ENCODE peak calls at places on chromosomes 1 and 21, in nine cellular contexts. I is colonic mucosa; Z is aorta; B is neuronal stem cell; K is foreskin fibroblast; L is naive thymus-derived CD4-positive, alpha-beta T cell; F is CD4-positive, CD25-positive, alpha-beta regulatory T cell; S is heart right ventricle; E is cardiac muscle cell. Q is an unnamed sample.

GRCh38 chr1:151542710-151543129 is 2.6 kb downstream of the TUFT1 start:
- DNase-seq in S (no peak), Z (no peak), K (peak), F (no peak), E (peak), L (no peak), B (no peak), I (no peak), Q (no peak)

GRCh38 chr21:22019766-22020165 is 1021.6 kb downstream of the NCAM2 start:
- DNase-seq in E (peak), Z (no peak), F (no peak), K (peak), L (no peak), B (no peak), S (no peak), I (no peak), Q (no peak)

GRCh38 chr1:91806777-91807700 is 78.9 kb downstream of the TGFBR3 start:
- DNase-seq in B (no peak), Z (no peak), F (no peak), E (peak), K (peak), S (no peak), I (no peak), L (no peak), Q (no peak)

GRCh38 chr21:28132713-28133112 is 860.0 kb downstream of the LTN1 start:
- DNase-seq in S (no peak), I (no peak), K (no peak), E (no peak), B (no peak), F (no peak), L (no peak), Z (no peak), Q (no peak)

GRCh38 chr1:225926551-225927113 is 2.6 kb upstream of the PYCR2 start:
- DNase-seq in E (no peak), K (peak), B (no peak), I (no peak), F (no peak), L (no peak), Z (no peak), S (no peak), Q (no peak)

GRCh38 chr1:200921571-200922110 is 26.9 kb downstream of the INAVA start:
- DNase-seq in S (no peak), I (no peak), B (peak), L (no peak), E (no peak), Z (no peak), K (no peak), F (no peak), Q (no peak)

GRCh38 chr1:48076017-48076416 is 78.8 kb upstream of the TRABD2B start:
- DNase-seq in K (no peak), Z (no peak), S (no peak), B (no peak), I (no peak), E (no peak), F (no peak), L (no peak), Q (no peak)

GRCh38 chr1:202802998-202803932 is 5.0 kb downstream of the KDM5B start:
- DNase-seq in E (peak), S (no peak), B (no peak), I (no peak), F (no peak), Z (no peak), L (no peak), K (peak), Q (no peak)

GRCh38 chr1:202954057-202954745 is 3.9 kb downstream of the ADIPOR1 start:
- DNase-seq in F (no peak), E (no peak), Z (no peak), L (no peak), I (no peak), K (no peak), B (no peak), S (no peak), Q (no peak)

GRCh38 chr21:42597487-42598158 is 55.8 kb upstream of the PDE9A start:
- DNase-seq in E (no peak), L (no peak), F (no peak), K (no peak), Z (no peak), I (no peak), S (no peak), B (no peak), Q (peak)

GRCh38 chr1:200302192-200302892 is 107.5 kb downstream of the ZNF281 start:
- DNase-seq in I (peak), Z (no peak), K (peak), B (no peak), E (peak), S (peak), F (peak), L (peak), Q (peak)

GRCh38 chr1:13748610-13749505 is 48.9 kb downstream of the PRDM2 start:
- DNase-seq in B (peak), I (peak), K (peak), Z (peak), S (peak), E (peak), F (peak), L (peak), Q (peak)

GRCh38 chr1:21291184-21291583 is 921 bp upstream of the ECE1 start:
- DNase-seq in E (no peak), Z (no peak), L (no peak), K (peak), B (no peak), I (no peak), S (no peak), F (no peak), Q (no peak)

GRCh38 chr21:33470701-33471100 is 9.1 kb downstream of the TMEM50B start:
- DNase-seq in F (no peak), K (no peak), I (no peak), B (no peak), Z (no peak), E (no peak), S (no peak), L (no peak), Q (no peak)

GRCh38 chr1:154863702-154864174 is 6.3 kb downstream of the KCNN3 start:
- DNase-seq in S (no peak), E (peak), Z (no peak), F (peak), K (no peak), I (no peak), L (no peak), B (no peak), Q (no peak)

GRCh38 chr1:59116920-59117542 is 179.9 kb upstream of the FGGY start:
- DNase-seq in L (no peak), Z (no peak), B (peak), E (peak), F (no peak), S (no peak), I (no peak), K (peak), Q (no peak)

GRCh38 chr1:2020310-2020655 is 1.1 kb downstream of the GABRD start:
- DNase-seq in S (no peak), I (no peak), B (no peak), Z (no peak), F (no peak), K (no peak), L (no peak), E (no peak), Q (no peak)

GRCh38 chr1:2019162-2019542 is at the start of gene GABRD:
- DNase-seq in I (no peak), B (no peak), S (no peak), K (peak), L (no peak), E (peak), F (no peak), Z (no peak), Q (no peak)

GRCh38 chr1:2021550-2021949 is 2.4 kb downstream of the GABRD start:
- DNase-seq in Z (no peak), E (no peak), S (no peak), K (no peak), I (no peak), L (no peak), F (no peak), B (no peak), Q (no peak)

GRCh38 chr1:2018217-2019161 is 656 bp upstream of the GABRD start:
- DNase-seq in S (no peak), K (peak), B (no peak), I (no peak), E (no peak), L (no peak), Z (no peak), F (no peak), Q (no peak)

GRCh38 chr1:2019571-2020309 is 595 bp downstream of the GABRD start:
- DNase-seq in E (peak), L (peak), Z (no peak), F (no peak), I (no peak), S (no peak), B (peak), K (no peak), Q (peak)
- H3K4me3 ChIP-seq in E (peak), L (no peak), Z (no peak), F (no peak), I (no peak), S (peak), B (no peak), K (no peak), Q (peak)

GRCh38 chr1:40389871-40390560 is 16.5 kb downstream of the SMAP2 start:
- DNase-seq in B (no peak), F (no peak), L (no peak), I (no peak), Z (no peak), E (peak), K (peak), S (no peak), Q (no peak)
- H3K4me3 ChIP-seq in B (no peak), F (peak), L (peak), I (no peak), Z (no peak), E (no peak), K (no peak), S (no peak), Q (no peak)

GRCh38 chr1:32742132-32742947 is 39.8 kb upstream of the SYNC start:
- DNase-seq in K (no peak), L (no peak), E (no peak), Z (no peak), B (no peak), S (no peak), F (no peak), I (peak), Q (no peak)
- H3K4me3 ChIP-seq in K (peak), L (no peak), E (peak), Z (peak), B (peak), S (peak), F (no peak), I (peak), Q (peak)

GRCh38 chr1:185808675-185809074 is 74.5 kb downstream of the HMCN1 start:
- DNase-seq in F (no peak), Z (no peak), L (no peak), E (no peak), K (no peak), B (no peak), I (no peak), S (no peak), Q (no peak)

GRCh38 chr1:185812934-185813333 is 78.7 kb downstream of the HMCN1 start:
- DNase-seq in S (no peak), K (no peak), Z (no peak), E (no peak), L (no peak), B (no peak), I (no peak), F (no peak), Q (no peak)

GRCh38 chr1:185816460-185816859 is 82.3 kb downstream of the HMCN1 start:
- DNase-seq in L (no peak), B (no peak), I (no peak), S (no peak), K (peak), E (peak), F (no peak), Z (no peak), Q (no peak)

GRCh38 chr1:185813401-185813979 is 79.3 kb downstream of the HMCN1 start:
- DNase-seq in L (peak), S (no peak), E (peak), B (peak), I (peak), K (peak), F (peak), Z (no peak), Q (no peak)

DNA sequence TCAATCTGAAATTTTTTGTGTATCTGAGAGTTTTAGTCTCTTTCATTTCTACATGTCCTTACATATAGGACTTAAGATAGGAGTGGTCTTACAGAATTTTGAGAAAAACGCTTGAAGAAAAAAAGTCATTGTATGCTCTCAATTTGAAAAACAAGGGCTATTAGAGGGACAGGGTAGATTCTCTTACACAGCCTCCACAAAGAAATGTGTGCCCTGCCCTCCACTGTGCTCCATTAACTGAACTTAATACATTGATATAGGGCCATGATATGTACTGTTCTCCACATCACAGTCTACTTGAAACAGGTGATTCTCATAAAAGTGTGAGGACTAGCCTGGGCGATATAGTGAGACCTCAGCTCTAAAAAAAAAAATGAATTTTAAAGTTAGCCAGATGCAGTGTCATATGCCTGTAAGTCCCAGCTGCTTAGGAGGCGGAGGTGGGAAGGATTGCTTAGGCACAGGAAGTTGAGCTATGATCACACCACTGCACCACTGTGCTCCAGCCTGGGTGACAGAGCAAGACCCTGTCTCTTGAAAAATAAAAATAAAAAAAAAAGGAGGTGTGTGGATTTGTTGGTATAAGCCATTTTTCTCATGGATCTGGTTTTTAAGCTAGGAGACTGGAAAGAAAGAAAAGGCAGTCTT is 77.0 kb downstream of the HMCN1 start:
- DNase-seq in E (no peak), I (no peak), L (no peak), S (no peak), B (no peak), F (no peak), Z (no peak), K (no peak), Q (no peak)
- H3K4me3 ChIP-seq in E (no peak), I (no peak), L (no peak), S (no peak), B (no peak), F (no peak), Z (no peak), K (no peak), Q (no peak)

GRCh38 chr1:157819215-157819614 is 705 bp downstream of the FCRL1 start:
- DNase-seq in B (no peak), L (no peak), I (no peak), K (no peak), S (no peak), F (no peak), Z (no peak), E (no peak), Q (no peak)
- H3K4me3 ChIP-seq in B (no peak), L (no peak), I (no peak), K (no peak), S (no peak), F (peak), Z (no peak), E (no peak), Q (no peak)

GRCh38 chr21:44890961-44891541 is 17.6 kb upstream of the PTTG1IP start:
- DNase-seq in S (no peak), B (no peak), Z (peak), L (no peak), E (no peak), I (no peak), K (no peak), F (no peak), Q (no peak)
- H3K4me3 ChIP-seq in S (no peak), B (no peak), Z (no peak), L (no peak), E (no peak), I (no peak), K (no peak), F (no peak), Q (no peak)

Q was measured in Caco-2.